ENCODE peak calls at places on chromosomes 3 and 15, in seven cellular contexts. Z, X, U, R, C, D and N are unnamed samples.
A peak's percentile ranks its signal among the peaks of the same experiment; 100 is the strongest.

GRCh38 chr3:100709840-100710235 is 544 bp downstream of the TFG start:
- DNase-seq in D (peak; percentile 46), R (no peak), U (peak; percentile 84), C (no peak), X (peak; percentile 58), Z (no peak), N (peak; percentile 19)

GRCh38 chr15:72319985-72320671 is at the start of gene CELF6:
- DNase-seq in X (peak; percentile 93), U (peak; percentile 99), R (peak; percentile 8), D (peak; percentile 73), C (no peak), Z (no peak), N (peak; percentile 97)

GRCh38 chr15:69148465-69148864 is 12.0 kb upstream of the GLCE start:
- DNase-seq in X (no peak), R (no peak), U (no peak), C (no peak), Z (no peak), D (no peak), N (no peak)

GRCh38 chr3:127954642-127955041 is 39.6 kb downstream of the KBTBD12 start:
- DNase-seq in C (no peak), Z (no peak), R (no peak), U (no peak), D (no peak), X (no peak), N (no peak)

GRCh38 chr3:132721479-132722164 is 587 bp downstream of the NPHP3 start:
- DNase-seq in D (no peak), U (no peak), X (peak; percentile 60), R (no peak), Z (no peak), C (peak; percentile 59), N (peak; percentile 67)

GRCh38 chr3:157542711-157543485 is 39.7 kb upstream of the VEPH1 start:
- DNase-seq in R (no peak), C (no peak), U (peak; percentile 89), Z (no peak), X (no peak), D (peak; percentile 25), N (peak; percentile 82)

GRCh38 chr3:32705232-32705631 is 20.2 kb downstream of the CNOT10 start:
- DNase-seq in Z (no peak), C (no peak), R (no peak), X (peak; percentile 41), D (no peak), U (peak; percentile 48), N (no peak)

GRCh38 chr15:99129644-99130043 is 24.8 kb downstream of the SYNM start:
- DNase-seq in Z (no peak), X (no peak), U (no peak), R (no peak), C (no peak), D (no peak), N (no peak)

GRCh38 chr3:169945313-169945712 is 21.3 kb upstream of the SEC62 start:
- DNase-seq in Z (no peak), U (no peak), X (peak; percentile 83), D (no peak), R (peak; percentile 85), C (no peak), N (no peak)

GRCh38 chr3:16374047-16375019 is 109.3 kb downstream of the OXNAD1 start:
- DNase-seq in R (no peak), Z (no peak), C (no peak), D (no peak), U (no peak), X (no peak), N (no peak)

GRCh38 chr3:183265713-183266417 is 12.8 kb downstream of the B3GNT5 start:
- DNase-seq in D (no peak), U (no peak), X (no peak), C (peak; percentile 56), Z (peak; percentile 81), R (no peak), N (no peak)

GRCh38 chr3:36965440-36965839 is 20.6 kb upstream of the TRANK1 start:
- DNase-seq in R (no peak), X (no peak), D (no peak), U (no peak), Z (no peak), C (no peak), N (peak; percentile 67)

GRCh38 chr3:77460326-77460725 is 420.4 kb downstream of the ROBO2 start:
- DNase-seq in D (no peak), C (no peak), U (no peak), X (no peak), Z (no peak), R (no peak), N (no peak)

GRCh38 chr15:75200765-75201608 is 695 bp upstream of the C15orf39 start:
- DNase-seq in X (peak; percentile 69), R (no peak), Z (peak; percentile 44), C (peak; percentile 57), U (no peak), D (peak; percentile 63), N (peak; percentile 77)

GRCh38 chr3:178562869-178563232 is 26.6 kb downstream of the KCNMB2 start:
- DNase-seq in R (no peak), C (no peak), X (no peak), U (no peak), Z (no peak), D (no peak), N (no peak)

GRCh38 chr3:177536873-177537272 is 339.6 kb upstream of the TBL1XR1 start:
- DNase-seq in X (no peak), Z (no peak), U (no peak), D (no peak), C (no peak), R (no peak), N (no peak)

GRCh38 chr3:47009225-47010049 is 30.0 kb downstream of the NBEAL2 start:
- DNase-seq in U (peak; percentile 99), R (peak; percentile 40), C (no peak), D (peak; percentile 73), Z (no peak), X (no peak), N (no peak)

GRCh38 chr15:29924750-29925149 is 102.5 kb upstream of the TJP1 start:
- DNase-seq in Z (no peak), R (no peak), U (no peak), C (peak; percentile 60), D (peak; percentile 86), X (no peak), N (no peak)

DNA sequence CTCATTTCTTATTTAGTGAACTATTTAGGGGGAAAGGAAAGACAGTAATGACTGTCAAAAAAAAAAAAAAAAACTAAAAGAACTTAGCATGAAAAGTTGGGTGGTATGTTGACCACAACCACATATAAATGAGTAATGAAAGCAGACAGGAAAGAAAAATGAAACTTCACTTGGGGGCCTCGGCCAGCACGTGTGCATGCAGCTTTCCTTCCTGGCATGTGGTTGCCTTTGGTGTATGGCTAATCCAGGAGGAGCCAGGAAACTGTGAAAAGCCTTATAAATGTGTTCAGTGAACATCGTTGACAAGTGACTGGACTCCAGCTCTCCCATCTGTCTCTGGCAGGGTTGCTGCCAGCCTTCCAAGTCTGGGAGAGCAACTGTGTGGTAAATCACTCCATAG is 195.1 kb downstream of the DTWD1 start:
- DNase-seq in C (no peak), X (no peak), U (no peak), R (peak; percentile 1), D (no peak), Z (no peak), N (no peak)
- TF ChIP-seq JUND in C (no peak), X (no peak), U (no peak), R (no peak), D (no peak), Z (no peak), N (no peak)

DNA sequence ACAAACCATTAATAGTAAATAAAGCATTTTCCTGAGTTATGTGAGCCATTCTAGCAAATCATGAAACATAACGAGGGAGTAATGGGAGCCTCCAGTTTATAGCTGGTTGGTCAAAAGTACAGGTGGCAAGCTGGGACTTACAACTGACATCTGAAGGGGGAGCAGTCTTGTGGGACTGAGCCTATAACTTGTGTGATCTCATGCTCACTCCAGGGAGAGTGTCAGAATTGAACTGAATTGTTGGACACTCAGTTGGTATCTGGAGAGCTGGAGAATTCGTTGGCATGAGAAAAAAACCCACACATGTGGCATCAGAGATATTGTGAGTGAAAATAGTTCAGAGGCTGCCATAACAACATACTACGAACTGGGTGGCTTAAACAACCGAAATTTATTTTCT is 22.8 kb upstream of the DENND6A start:
- DNase-seq in Z (no peak), C (no peak), D (no peak), R (no peak), X (no peak), U (no peak), N (no peak)
- TF ChIP-seq JUND in Z (no peak), C (no peak), D (no peak), R (no peak), X (no peak), U (no peak), N (no peak)

DNA sequence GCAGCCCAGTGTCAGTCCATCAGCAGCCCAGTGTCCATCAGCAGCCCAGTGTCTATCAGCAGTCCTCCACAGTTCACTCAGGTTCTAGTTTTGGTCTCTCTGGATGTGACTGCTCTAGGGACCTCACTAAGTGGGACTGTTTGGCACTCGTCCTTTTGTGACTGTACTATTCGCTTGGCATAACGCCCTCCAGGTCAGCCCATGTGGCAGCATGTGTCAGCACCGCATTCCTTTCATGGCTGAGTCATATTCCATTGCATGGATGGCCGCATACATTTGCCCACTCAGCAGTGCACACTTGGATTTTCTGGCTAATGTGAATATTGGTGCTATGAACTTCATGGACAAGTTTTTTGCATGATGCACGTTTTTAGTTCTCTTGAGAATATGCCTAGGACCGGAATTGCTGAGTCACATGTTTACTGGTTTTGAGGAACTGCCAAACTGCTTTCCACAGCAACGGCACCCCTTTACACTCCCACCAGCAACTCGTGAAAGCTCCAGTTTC is 16.4 kb downstream of the CHST13 start:
- DNase-seq in R (no peak), X (peak; percentile 45), C (no peak), U (peak; percentile 17), D (no peak), Z (peak; percentile 76), N (peak; percentile 49)
- TF ChIP-seq JUND in R (no peak), X (peak; percentile 74), C (no peak), U (no peak), D (no peak), Z (peak; percentile 84), N (no peak)

GRCh38 chr3:109640146-109640652 is 302.9 kb upstream of the DPPA4 start:
- DNase-seq in D (no peak), X (no peak), C (no peak), U (no peak), Z (no peak), R (no peak), N (no peak)

GRCh38 chr3:109642042-109642441 is 304.7 kb upstream of the DPPA4 start:
- DNase-seq in U (no peak), C (no peak), D (no peak), X (no peak), R (no peak), Z (no peak), N (no peak)

GRCh38 chr3:109644332-109644731 is 307.0 kb upstream of the DPPA4 start:
- DNase-seq in C (no peak), U (no peak), X (no peak), D (no peak), R (no peak), Z (no peak), N (no peak)

GRCh38 chr3:109647985-109648384 is 310.6 kb upstream of the DPPA4 start:
- DNase-seq in R (no peak), X (no peak), C (no peak), U (no peak), D (no peak), Z (no peak), N (no peak)

DNA sequence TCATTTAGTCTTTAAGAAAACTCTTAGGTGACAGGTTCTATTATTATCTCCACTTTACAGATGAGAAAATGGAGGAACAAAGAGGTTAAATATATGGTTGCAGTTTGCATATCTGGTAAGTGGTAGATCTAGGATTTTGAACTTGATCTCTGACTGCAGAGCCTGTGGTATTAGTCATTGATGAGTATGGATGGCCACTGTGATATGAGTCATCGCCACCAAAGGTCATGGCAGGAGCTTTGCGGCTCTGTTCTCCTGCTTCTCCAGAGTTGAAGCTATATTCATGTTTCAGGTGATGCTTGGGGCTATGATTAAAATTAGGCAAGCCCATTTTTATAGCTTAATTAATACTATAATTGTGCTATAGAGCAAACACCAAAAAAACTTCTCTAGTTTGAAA is 306.2 kb upstream of the DPPA4 start:
- DNase-seq in Z (peak; percentile 70), C (peak; percentile 4), X (no peak), R (no peak), D (no peak), U (no peak), N (no peak)
- TF ChIP-seq JUND in Z (peak; percentile 93), C (no peak), X (no peak), R (no peak), D (no peak), U (peak; percentile 95), N (no peak)